ENCODE peak calls at places on chromosomes 7 and 10, in four cellular contexts. K is GM23338, N is lower leg skin, W is brain microvascular endothelial cell. H is an unnamed sample.

GRCh38 chr7:43953071-43953470 is 26.8 kb downstream of the UBE2D4 start:
- DNase-seq in K (no peak), N (no peak), W (no peak), H (no peak)

GRCh38 chr10:12807982-12808613 is 193.4 kb downstream of the CCDC3 start:
- DNase-seq in K (no peak), N (no peak), W (no peak), H (no peak)

GRCh38 chr10:89281606-89282395 is 20.0 kb upstream of the IFIT2 start:
- DNase-seq in K (no peak), N (no peak), W (no peak), H (no peak)

GRCh38 chr7:121985476-121985875 is 112.5 kb downstream of the PTPRZ1 start:
- DNase-seq in K (peak; percentile 36), N (no peak), W (no peak), H (no peak)

GRCh38 chr7:155544485-155544884 is 1.9 kb downstream of the CNPY1 start:
- DNase-seq in K (no peak), N (no peak), W (no peak), H (no peak)

GRCh38 chr10:116764979-116765378 is 22.6 kb upstream of the HSPA12A start:
- DNase-seq in K (no peak), N (no peak), W (no peak), H (no peak)

GRCh38 chr10:85995791-85996190 is 370.8 kb downstream of the GRID1 start:
- DNase-seq in K (peak; percentile 34), N (no peak), W (peak; percentile 25), H (peak; percentile 21)

GRCh38 chr10:123494409-123494808 is 171.7 kb upstream of the GPR26 start:
- DNase-seq in K (no peak), N (no peak), W (no peak), H (no peak)

GRCh38 chr10:127145173-127145572 is 51.2 kb downstream of the INSYN2A start:
- DNase-seq in K (no peak), N (no peak), W (peak; percentile 63), H (no peak)

GRCh38 chr10:28248092-28248491 is 54.8 kb downstream of the MPP7 start:
- DNase-seq in K (no peak), N (peak; percentile 32), W (peak; percentile 16), H (no peak)

GRCh38 chr7:132422502-132423101 is 153.7 kb downstream of the PLXNA4 start:
- DNase-seq in K (no peak), N (no peak), W (no peak), H (no peak)

GRCh38 chr7:93092757-93093370 is 24.9 kb downstream of the SAMD9 start:
- DNase-seq in K (peak; percentile 66), N (no peak), W (peak; percentile 49), H (no peak)

GRCh38 chr7:137001478-137001877 is 133.0 kb downstream of the CHRM2 start:
- DNase-seq in K (no peak), N (no peak), W (no peak), H (no peak)

GRCh38 chr10:128147669-128148068 is 21.4 kb upstream of the MKI67 start:
- DNase-seq in K (no peak), N (no peak), W (peak; percentile 21), H (no peak)

GRCh38 chr7:73431041-73431835 is 2.3 kb upstream of the FZD9 start:
- DNase-seq in K (peak; percentile 37), N (no peak), W (no peak), H (no peak)

GRCh38 chr7:141370178-141370577 is 181.0 kb upstream of the AGK start:
- DNase-seq in K (no peak), N (no peak), W (no peak), H (no peak)

GRCh38 chr10:51895209-51895608 is 195.8 kb upstream of the CSTF2T start:
- DNase-seq in K (no peak), N (peak; percentile 65), W (peak; percentile 75), H (no peak)

GRCh38 chr10:128277267-128277666 is 151.0 kb upstream of the MKI67 start:
- DNase-seq in K (no peak), N (no peak), W (no peak), H (no peak)

GRCh38 chr10:35056686-35057085 is 33.5 kb downstream of the CUL2 start:
- DNase-seq in K (no peak), N (no peak), W (no peak), H (no peak)

GRCh38 chr7:12927635-12928434 is 240.4 kb downstream of the ARL4A start:
- DNase-seq in K (no peak), N (no peak), W (no peak), H (no peak)

GRCh38 chr10:123348721-123349120 is 194.5 kb downstream of the BUB3 start:
- DNase-seq in K (no peak), N (no peak), W (no peak), H (no peak)

GRCh38 chr7:27082171-27082570 is 13.6 kb downstream of the HOXA1 start:
- DNase-seq in K (no peak), N (no peak), W (no peak), H (no peak)

GRCh38 chr10:125089486-125089885 is 70.9 kb downstream of the CTBP2 start:
- DNase-seq in K (no peak), N (no peak), W (no peak), H (no peak)

GRCh38 chr10:119233123-119233820 is 25.9 kb downstream of the GRK5 start:
- DNase-seq in K (no peak), N (no peak), W (no peak), H (no peak)

GRCh38 chr10:52318136-52318810 is 4.2 kb downstream of the DKK1 start:
- DNase-seq in K (no peak), N (no peak), W (peak; percentile 52), H (no peak)

GRCh38 chr7:139783647-139784385 is 6.0 kb upstream of the HIPK2 start:
- DNase-seq in K (peak; percentile 54), N (no peak), W (no peak), H (no peak)

GRCh38 chr7:128948312-128948973 is 10.7 kb downstream of the IRF5 start:
- DNase-seq in K (no peak), N (no peak), W (no peak), H (no peak)

GRCh38 chr7:108449577-108449920 is 6.7 kb downstream of the NRCAM start:
- DNase-seq in K (no peak), N (no peak), W (no peak), H (no peak)

GRCh38 chr7:132966731-132967130 is 115.2 kb downstream of the CHCHD3 start:
- DNase-seq in K (no peak), N (no peak), W (no peak), H (no peak)

GRCh38 chr7:44067064-44067951 is 1.9 kb upstream of the PGAM2 start:
- DNase-seq in K (no peak), N (no peak), W (no peak), H (no peak)

GRCh38 chr10:100656479-100656878 is 88.9 kb upstream of the PAX2 start:
- DNase-seq in K (peak; percentile 74), N (no peak), W (no peak), H (no peak)

GRCh38 chr7:159026271-159027047 is 118.2 kb downstream of the VIPR2 start:
- DNase-seq in K (peak; percentile 17), N (no peak), W (peak; percentile 59), H (peak; percentile 78)

GRCh38 chr7:26291251-26291650 is 411 bp upstream of the SNX10 start:
- DNase-seq in K (no peak), N (no peak), W (no peak), H (no peak)

GRCh38 chr10:61108880-61109279 is 164.9 kb upstream of the RHOBTB1 start:
- DNase-seq in K (no peak), N (no peak), W (peak; percentile 19), H (no peak)

GRCh38 chr7:142754681-142755575 is 5.7 kb downstream of the PRSS1 start:
- DNase-seq in K (no peak), N (no peak), W (no peak), H (no peak)

GRCh38 chr10:108629843-108630242 is 1293.5 kb downstream of the XPNPEP1 start:
- DNase-seq in K (peak; percentile 8), N (no peak), W (no peak), H (no peak)

GRCh38 chr7:117484988-117485655 is 5.3 kb downstream of the CFTR start:
- DNase-seq in K (peak; percentile 49), N (no peak), W (no peak), H (no peak)

GRCh38 chr10:60611291-60611747 is 167.0 kb upstream of the CDK1 start:
- DNase-seq in K (peak; percentile 39), N (no peak), W (peak; percentile 86), H (no peak)

GRCh38 chr7:30841801-30842541 is 69.7 kb upstream of the AQP1 start:
- DNase-seq in K (no peak), N (no peak), W (no peak), H (no peak)

DNA sequence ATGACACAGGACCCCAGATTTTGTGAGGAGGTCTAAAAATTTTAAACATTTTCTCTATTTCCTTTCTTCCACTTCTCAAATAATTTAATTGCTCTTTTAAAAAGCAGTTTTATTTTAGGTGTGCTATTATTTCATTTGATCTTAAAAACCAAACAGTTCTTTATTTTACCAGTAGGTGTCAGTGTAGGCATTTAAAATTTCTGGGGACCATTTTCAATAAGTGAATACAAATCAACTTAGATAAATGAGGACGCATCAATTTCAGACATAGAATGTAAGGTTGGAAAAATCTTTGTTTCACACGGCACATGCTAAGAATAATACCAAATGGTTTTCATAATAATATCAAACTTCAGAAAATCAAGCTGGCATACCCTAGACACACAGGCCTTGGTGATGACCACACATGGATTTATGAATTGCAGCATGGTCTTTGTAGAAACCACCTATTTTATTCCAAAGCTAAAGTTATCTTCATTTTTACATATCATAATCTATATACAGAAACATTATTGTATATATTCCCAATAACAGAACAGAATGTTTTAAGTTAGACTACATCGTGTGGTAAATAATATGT is 127.6 kb upstream of the SLC26A5 start:
- DNase-seq in K (peak; percentile 56), N (no peak), W (no peak), H (no peak)
- TF ChIP-seq CTCF in K (no peak), N (no peak), W (peak; percentile 15), H (peak; percentile 68)

GRCh38 chr10:118017850-118018249 is 28.9 kb downstream of the RAB11FIP2 start:
- DNase-seq in K (peak; percentile 78), N (no peak), W (no peak), H (no peak)

GRCh38 chr10:118017071-118017740 is 29.5 kb downstream of the RAB11FIP2 start:
- DNase-seq in K (no peak), N (no peak), W (no peak), H (no peak)

GRCh38 chr10:118020365-118020764 is 26.4 kb downstream of the RAB11FIP2 start:
- DNase-seq in K (peak; percentile 72), N (no peak), W (no peak), H (no peak)
- TF ChIP-seq CTCF in K (peak; percentile 37), N (no peak), W (no peak), H (no peak)

GRCh38 chr7:23938937-23939552 is 229.0 kb downstream of the STK31 start:
- DNase-seq in K (peak; percentile 71), N (no peak), W (peak; percentile 27), H (no peak)
- TF ChIP-seq CTCF in K (peak; percentile 85), N (no peak), W (peak; percentile 76), H (peak; percentile 54)

DNA sequence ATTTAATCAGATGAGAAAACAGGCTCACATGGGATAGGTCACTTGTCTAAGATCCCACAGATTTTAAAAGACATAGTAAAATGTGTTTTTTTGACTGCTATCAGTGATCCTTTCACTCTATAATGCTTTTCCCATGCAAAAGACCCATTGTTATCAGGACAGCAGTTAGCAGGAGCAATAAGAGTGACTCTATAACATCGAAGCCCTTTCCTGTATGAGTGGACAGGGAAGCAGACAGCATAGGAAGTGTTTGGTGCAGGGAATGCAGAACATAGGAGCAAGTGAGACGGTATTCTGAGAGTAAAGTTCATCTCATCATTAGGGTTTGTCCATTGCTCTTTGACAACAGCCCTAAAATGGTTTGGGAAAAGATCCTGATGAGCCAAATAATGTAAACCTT is 68.5 kb downstream of the SLC25A13 start:
- DNase-seq in K (no peak), N (no peak), W (no peak), H (no peak)
- TF ChIP-seq CTCF in K (no peak), N (no peak), W (no peak), H (no peak)

H was measured in osteocyte.